ENCODE peak calls at places on chromosome 9, in seven cellular contexts. S is mucosa of descending colon; N is foreskin fibroblast; W is CD4-positive, alpha-beta memory T cell; Q is kidney; R is cardiac muscle cell; P is cardiac fibroblast. U is an unnamed sample.
A peak's percentile ranks its signal among the peaks of the same experiment; 100 is the strongest.

GRCh38 chr9:114792396-114792795 is 13.4 kb downstream of the TNFSF15 start:
- DNase-seq in Q (no peak), R (no peak), S (no peak), N (no peak), P (no peak), W (no peak), U (no peak)

GRCh38 chr9:127538849-127539258 is 73.2 kb upstream of the STXBP1 start:
- DNase-seq in P (peak; percentile 42), Q (no peak), R (no peak), S (no peak), N (peak; percentile 61), W (no peak), U (peak; percentile 86)

GRCh38 chr9:91795500-91796241 is 154.4 kb downstream of the ROR2 start:
- DNase-seq in S (no peak), R (peak; percentile 32), Q (no peak), P (peak; percentile 21), N (no peak), W (no peak), U (peak; percentile 15)

GRCh38 chr9:81588148-81588874 is 101.0 kb downstream of the TLE1 start:
- DNase-seq in N (peak; percentile 77), R (no peak), Q (peak; percentile 93), S (peak; percentile 50), W (no peak), P (peak; percentile 44), U (peak; percentile 73)

GRCh38 chr9:37290881-37291485 is 131.5 kb upstream of the GRHPR start:
- DNase-seq in Q (no peak), N (peak; percentile 64), R (no peak), P (peak; percentile 80), S (no peak), W (no peak), U (peak; percentile 91)

GRCh38 chr9:83041771-83042170 is 21.2 kb downstream of the RASEF start:
- DNase-seq in Q (no peak), P (no peak), W (no peak), S (no peak), R (no peak), N (no peak), U (no peak)

GRCh38 chr9:116152941-116153764 is 438 bp upstream of the PAPPA start:
- DNase-seq in P (peak; percentile 84), S (no peak), N (peak; percentile 77), R (no peak), Q (no peak), W (no peak), U (peak; percentile 86)

GRCh38 chr9:101400120-101400519 is 1.5 kb downstream of the ZNF189 start:
- DNase-seq in Q (no peak), P (peak; percentile 46), S (peak; percentile 8), R (no peak), W (no peak), N (no peak), U (peak; percentile 10)

GRCh38 chr9:113899205-113899604 is 23.1 kb downstream of the ZNF618 start:
- DNase-seq in S (no peak), R (no peak), W (no peak), Q (no peak), P (no peak), N (no peak), U (no peak)

GRCh38 chr9:119009253-119009652 is 360.0 kb downstream of the BRINP1 start:
- DNase-seq in Q (no peak), R (no peak), S (no peak), W (no peak), P (no peak), N (no peak), U (no peak)

GRCh38 chr9:33354651-33355211 is 47.6 kb downstream of the AQP7 start:
- DNase-seq in R (no peak), S (no peak), Q (no peak), P (peak; percentile 83), N (no peak), W (no peak), U (peak; percentile 94)

GRCh38 chr9:33446507-33447403 is 638 bp downstream of the AQP3 start:
- DNase-seq in R (no peak), W (peak; percentile 80), P (peak; percentile 51), S (peak; percentile 43), Q (peak; percentile 91), N (peak; percentile 36), U (peak; percentile 10)

GRCh38 chr9:34559616-34560546 is 29.6 kb downstream of the CNTFR start:
- DNase-seq in N (peak; percentile 64), R (no peak), W (no peak), S (peak; percentile 49), P (peak; percentile 76), Q (peak; percentile 87), U (peak; percentile 72)

GRCh38 chr9:75200892-75201470 is 112.7 kb downstream of the OSTF1 start:
- DNase-seq in W (peak; percentile 33), Q (no peak), S (peak; percentile 57), N (no peak), R (peak; percentile 58), P (peak; percentile 59), U (peak; percentile 58)

GRCh38 chr9:503331-503730 is 288.7 kb downstream of the DOCK8 start:
- DNase-seq in R (no peak), S (peak; percentile 44), P (no peak), Q (no peak), N (no peak), W (no peak), U (no peak)

GRCh38 chr9:38107811-38108304 is 38.8 kb upstream of the SHB start:
- DNase-seq in S (no peak), W (no peak), Q (no peak), R (no peak), P (no peak), N (no peak), U (peak; percentile 9)

GRCh38 chr9:135502168-135502872 is 1.8 kb downstream of the MRPS2 start:
- DNase-seq in Q (peak; percentile 54), R (no peak), N (no peak), W (no peak), S (no peak), P (no peak), U (no peak)
- H3K4me3 ChIP-seq in Q (no peak overlapping the region), R (no peak overlapping the region), N (peak overlapping the region; percentile 88), W (peak overlapping the region; percentile 36), S (no peak overlapping the region), P (no peak overlapping the region), U (peak overlapping the region; percentile 82)

DNA sequence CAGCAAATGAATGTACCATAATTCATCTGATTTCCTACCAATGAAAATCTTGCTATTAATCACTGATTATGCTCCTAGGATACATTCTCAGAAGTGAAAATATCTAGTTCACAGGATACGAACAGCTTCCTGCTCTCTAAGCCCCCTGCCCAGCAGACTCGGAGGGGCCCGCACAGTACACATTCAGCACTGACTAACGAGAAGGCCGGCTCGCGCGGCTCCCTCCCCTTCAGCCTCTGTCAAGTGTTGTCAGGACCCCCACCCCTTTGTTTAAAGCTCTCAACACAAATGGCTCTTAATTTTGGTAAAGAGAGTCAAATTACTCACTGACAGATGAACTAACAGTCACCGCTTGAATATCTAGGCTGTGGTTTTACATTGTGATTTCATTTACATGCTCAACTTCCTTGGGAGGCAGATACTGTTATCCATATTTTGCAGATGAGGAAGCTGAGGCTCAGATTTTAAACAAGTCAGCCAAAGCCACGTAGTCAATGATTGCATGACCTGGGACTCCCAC is 82.1 kb downstream of the PRRT1B start:
- DNase-seq in Q (peak; percentile 65), S (no peak), P (peak; percentile 40), R (no peak), N (no peak), W (no peak), U (peak; percentile 42)
- H3K4me3 ChIP-seq in Q (no peak overlapping the region), S (no peak overlapping the region), P (no peak overlapping the region), R (no peak overlapping the region), N (no peak overlapping the region), W (no peak overlapping the region), U (no peak overlapping the region)

DNA sequence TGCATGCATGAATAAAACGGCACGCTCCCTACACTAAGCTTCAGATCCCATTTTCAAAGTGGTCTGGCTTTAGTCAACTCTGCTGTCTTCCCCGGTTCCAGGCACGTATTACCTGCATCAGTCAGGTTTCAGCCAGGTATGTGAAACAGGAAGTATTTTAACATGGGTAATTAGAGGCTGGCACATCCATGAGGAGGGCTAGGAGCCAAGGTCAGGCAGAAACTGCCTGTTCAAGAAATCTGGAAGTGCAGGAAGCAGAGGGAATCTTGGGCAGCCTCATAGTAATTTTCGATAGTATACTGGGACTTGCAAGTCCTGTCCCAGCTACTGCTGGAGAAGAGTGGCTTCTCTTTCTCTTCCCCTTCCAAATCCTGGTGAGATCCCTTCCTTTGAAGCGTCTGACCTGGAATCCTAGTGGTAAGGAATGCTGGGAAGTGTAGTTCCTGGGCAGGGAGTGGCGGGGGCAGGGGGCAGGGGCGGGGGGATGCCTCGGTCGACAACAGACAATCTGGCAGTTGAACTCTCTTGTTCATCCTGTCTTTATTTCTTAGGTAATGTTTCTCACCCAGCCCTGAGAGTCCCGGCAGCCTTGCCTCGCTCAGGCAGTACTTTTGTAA is 403.1 kb downstream of the TLE4 start:
- DNase-seq in W (no peak), R (no peak), N (no peak), S (peak; percentile 44), P (no peak), Q (no peak), U (no peak)
- H3K4me3 ChIP-seq in W (no peak overlapping the region), R (no peak overlapping the region), N (no peak overlapping the region), S (no peak overlapping the region), P (no peak overlapping the region), Q (no peak overlapping the region), U (no peak overlapping the region)

GRCh38 chr9:35617548-35617947 is 665 bp downstream of the CD72 start:
- DNase-seq in W (no peak), Q (no peak), P (no peak), R (no peak), S (no peak), N (no peak), U (no peak)
- H3K4me3 ChIP-seq in W (peak overlapping the region; percentile 63), Q (peak overlapping the region; percentile 58), P (no peak overlapping the region), R (no peak overlapping the region), S (no peak overlapping the region), N (no peak overlapping the region), U (no peak overlapping the region)

DNA sequence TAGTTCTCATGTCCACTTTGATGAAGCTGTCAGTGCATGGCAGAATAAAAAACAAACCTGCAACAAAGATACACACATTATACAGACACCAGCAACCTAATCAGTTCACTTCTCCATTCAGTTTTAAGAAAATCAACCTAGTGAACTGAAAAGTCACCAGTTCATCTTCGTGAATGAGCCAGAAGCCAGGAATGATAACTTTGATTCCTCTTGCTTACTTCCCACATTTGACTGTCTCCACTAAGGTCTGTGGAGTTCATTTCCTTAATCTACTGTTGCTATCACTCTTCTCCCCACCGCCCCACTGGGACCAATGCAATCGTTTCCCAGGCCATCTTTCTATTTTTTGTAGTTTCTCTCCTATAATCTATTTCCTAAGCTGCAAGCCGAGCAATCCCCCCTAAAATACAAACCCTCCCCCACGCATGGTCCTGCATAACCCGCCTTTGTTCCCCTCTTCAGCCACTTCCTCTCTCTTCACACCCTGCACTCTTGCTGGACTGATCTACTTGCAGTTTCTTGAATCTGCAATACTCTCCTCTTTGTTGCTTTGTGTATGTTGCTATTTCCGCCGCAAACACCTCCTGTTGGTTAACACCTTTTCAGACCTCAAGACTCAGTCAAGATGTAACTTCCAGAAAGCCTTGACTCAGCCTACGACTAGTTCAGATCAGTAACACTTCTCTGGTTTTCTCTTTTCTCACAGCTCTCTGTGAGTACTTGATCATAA is 16.6 kb downstream of the STOM start:
- DNase-seq in S (peak; percentile 42), R (no peak), Q (no peak), P (no peak), W (peak; percentile 75), N (no peak), U (no peak)
- H3K4me3 ChIP-seq in S (no peak overlapping the region), R (no peak overlapping the region), Q (no peak overlapping the region), P (no peak overlapping the region), W (no peak overlapping the region), N (no peak overlapping the region), U (no peak overlapping the region)